ENCODE peak calls at places on chromosomes 3 and 15, in four cellular contexts. H is lower lobe of right lung, O is left lung, W is HepG2. J is an unnamed sample.
A peak's percentile ranks its signal among the peaks of the same experiment; 100 is the strongest.

GRCh38 chr15:27427386-27427785 is 456.4 kb downstream of the GABRG3 start:
- DNase-seq in H (no peak), O (no peak), W (no peak), J (no peak)

GRCh38 chr3:38004415-38005075 is 14.0 kb downstream of the VILL start:
- DNase-seq in H (peak; percentile 83), O (no peak), W (peak; percentile 88), J (peak; percentile 37)

GRCh38 chr3:126572343-126572742 is 13.6 kb upstream of the C3orf22 start:
- DNase-seq in H (no peak), O (no peak), W (no peak), J (no peak)

GRCh38 chr3:94259291-94259690 is 196.4 kb downstream of the NSUN3 start:
- DNase-seq in H (no peak), O (no peak), W (no peak), J (no peak)

GRCh38 chr3:41404601-41405000 is 205.3 kb downstream of the CTNNB1 start:
- DNase-seq in H (no peak), O (no peak), W (no peak), J (peak; percentile 61)

GRCh38 chr3:182226995-182227394 is 515.3 kb downstream of the SOX2 start:
- DNase-seq in H (no peak), O (no peak), W (no peak), J (no peak)

GRCh38 chr3:119257654-119258410 is 17.2 kb upstream of the B4GALT4 start:
- DNase-seq in H (peak; percentile 24), O (no peak), W (no peak), J (peak; percentile 26)

GRCh38 chr3:100972867-100973266 is 20.4 kb downstream of the ABI3BP start:
- DNase-seq in H (no peak), O (no peak), W (no peak), J (peak; percentile 40)

GRCh38 chr3:43758826-43759225 is 68.1 kb downstream of the ABHD5 start:
- DNase-seq in H (no peak), O (no peak), W (no peak), J (no peak)

GRCh38 chr3:111874177-111874820 is 15.2 kb downstream of the PHLDB2 start:
- DNase-seq in H (no peak), O (no peak), W (peak; percentile 27), J (peak; percentile 59)

GRCh38 chr3:30972449-30972848 is 78.0 kb upstream of the GADL1 start:
- DNase-seq in H (no peak), O (no peak), W (no peak), J (no peak)

GRCh38 chr3:150847433-150847832 is 57.8 kb downstream of the MINDY4B start:
- DNase-seq in H (no peak), O (no peak), W (no peak), J (no peak)

GRCh38 chr3:46017720-46018119 is 9.6 kb downstream of the XCR1 start:
- DNase-seq in H (peak; percentile 61), O (no peak), W (no peak), J (no peak)

GRCh38 chr3:107452436-107452835 is 70.3 kb upstream of the BBX start:
- DNase-seq in H (no peak), O (no peak), W (no peak), J (no peak)

GRCh38 chr3:127544151-127544805 is 46.3 kb downstream of the TPRA1 start:
- DNase-seq in H (peak; percentile 84), O (peak; percentile 87), W (peak; percentile 70), J (no peak)

GRCh38 chr3:24365168-24365567 is 129.5 kb downstream of the THRB start:
- DNase-seq in H (no peak), O (no peak), W (peak; percentile 90), J (peak; percentile 90)

GRCh38 chr3:52446042-52446441 is 1.1 kb upstream of the SEMA3G start:
- DNase-seq in H (no peak), O (no peak), W (no peak), J (no peak)

GRCh38 chr3:179088306-179088705 is 16.7 kb upstream of the ZMAT3 start:
- DNase-seq in H (no peak), O (no peak), W (no peak), J (no peak)

GRCh38 chr3:105355355-105356063 is 11.2 kb upstream of the ALCAM start:
- DNase-seq in H (no peak), O (no peak), W (no peak), J (peak; percentile 59)

GRCh38 chr15:39213385-39213840 is 367.5 kb upstream of the THBS1 start:
- DNase-seq in H (peak; percentile 57), O (peak; percentile 83), W (peak; percentile 94), J (peak; percentile 100)

GRCh38 chr3:113019182-113020137 is 28.7 kb downstream of the GTPBP8 start:
- DNase-seq in H (peak; percentile 94), O (peak; percentile 96), W (peak; percentile 81), J (peak; percentile 85)

GRCh38 chr15:62306851-62307504 is 141.9 kb upstream of the C2CD4B start:
- DNase-seq in H (peak; percentile 58), O (no peak), W (peak; percentile 73), J (peak; percentile 40)

GRCh38 chr3:182248349-182248880 is 536.7 kb downstream of the SOX2 start:
- DNase-seq in H (no peak), O (no peak), W (peak; percentile 34), J (no peak)

GRCh38 chr3:169052465-169053302 is 610.8 kb downstream of the MECOM start:
- DNase-seq in H (no peak), O (no peak), W (no peak), J (peak; percentile 64)

GRCh38 chr3:81554348-81554747 is 207.1 kb downstream of the GBE1 start:
- DNase-seq in H (no peak), O (no peak), W (peak; percentile 43), J (no peak)

GRCh38 chr3:136667081-136667480 is 85.1 kb downstream of the STAG1 start:
- DNase-seq in H (no peak), O (no peak), W (no peak), J (peak; percentile 16)

GRCh38 chr15:96053039-96054021 is 277.2 kb upstream of the NR2F2 start:
- DNase-seq in H (peak; percentile 70), O (peak; percentile 83), W (peak; percentile 22), J (no peak)

GRCh38 chr15:89759835-89760234 is 8.8 kb upstream of the MESP1 start:
- DNase-seq in H (no peak), O (no peak), W (no peak), J (no peak)

GRCh38 chr3:62229201-62229600 is 144.1 kb downstream of the FEZF2 start:
- DNase-seq in H (no peak), O (no peak), W (no peak), J (no peak)

GRCh38 chr15:83991163-83991562 is 244.4 kb upstream of the GOLGA6L4 start:
- DNase-seq in H (no peak), O (no peak), W (no peak), J (no peak)

GRCh38 chr3:129867506-129868124 is 25.9 kb downstream of the TMCC1 start:
- DNase-seq in H (no peak), O (no peak), W (no peak), J (no peak)

GRCh38 chr3:188407158-188407880 is 253.4 kb downstream of the LPP start:
- DNase-seq in H (no peak), O (no peak), W (no peak), J (no peak)

DNA sequence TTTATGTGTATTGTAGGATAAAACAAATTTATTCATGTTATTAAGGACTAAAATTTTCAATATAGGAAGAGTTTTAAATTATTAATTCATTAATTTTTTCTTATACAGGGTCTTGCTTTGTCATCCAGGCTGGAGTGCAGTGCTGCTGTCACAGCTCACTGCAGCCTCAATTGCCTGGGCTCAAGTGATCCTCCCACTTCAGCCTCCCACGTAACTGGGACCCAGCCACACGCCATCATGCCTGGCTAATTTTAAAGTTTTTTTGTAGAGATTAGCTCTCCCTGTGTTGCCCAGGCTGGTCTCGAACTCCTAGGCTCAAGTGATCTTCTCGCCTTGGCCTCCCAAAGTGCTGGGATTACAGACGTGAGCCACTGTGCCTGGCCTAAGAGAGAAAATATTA is 14.7 kb downstream of the CCNB2 start:
- DNase-seq in H (no peak), O (no peak), W (no peak), J (no peak)
- TF ChIP-seq CTCF in H (no peak), O (no peak), W (no peak), J (no peak)

GRCh38 chr3:5431142-5431541 is 243.6 kb downstream of the EDEM1 start:
- DNase-seq in H (no peak), O (no peak), W (no peak), J (no peak)
- H3K4me1 ChIP-seq in H (no peaks in the 10 kb centered on the region), O (peaks cover 5% of the 10 kb centered on the region), W (no peaks in the 10 kb centered on the region), J (no peaks in the 10 kb centered on the region)

GRCh38 chr3:10867384-10867783 is 51.4 kb downstream of the SLC6A11 start:
- DNase-seq in H (no peak), O (no peak), W (no peak), J (no peak)
- H3K27me3 ChIP-seq in H (peaks cover 4% of the 10 kb centered on the region), O (peaks cover 7% of the 10 kb centered on the region), W (no peaks in the 10 kb centered on the region), J (no peaks in the 10 kb centered on the region)

GRCh38 chr15:45372032-45372995 is 6.0 kb downstream of the GATM start:
- DNase-seq in H (no peak), O (no peak), W (no peak), J (no peak)
- TF ChIP-seq CTCF in H (no peak), O (no peak), W (no peak), J (peak; percentile 6)

GRCh38 chr3:12367346-12367745 is 78.5 kb downstream of the PPARG start:
- DNase-seq in H (no peak), O (no peak), W (no peak), J (no peak)
- H3K4me1 ChIP-seq in H (peaks cover 23% of the 10 kb centered on the region), O (peaks cover 21% of the 10 kb centered on the region), W (peaks cover 15% of the 10 kb centered on the region), J (no peaks in the 10 kb centered on the region)

J was measured in foreskin keratinocyte.